ENCODE peak calls at places on chromosomes 7 and 10, in eight cellular contexts. Y, Q, K, R, V, I, H and Z are unnamed samples.

GRCh38 chr10:98225000-98225399 is 43.0 kb downstream of the LOXL4 start:
- DNase-seq in R (peak), H (peak), I (no peak), Y (no peak), K (no peak), Q (no peak), V (no peak), Z (no peak)

GRCh38 chr7:30800785-30801252 is 29.6 kb downstream of the MINDY4 start:
- DNase-seq in H (peak), R (peak), V (no peak), K (no peak), I (peak), Y (peak), Q (no peak), Z (peak)

GRCh38 chr7:1909476-1909875 is 239.4 kb downstream of the ELFN1 start:
- DNase-seq in K (no peak), R (no peak), I (no peak), Y (no peak), H (no peak), Q (no peak), V (no peak), Z (no peak)

GRCh38 chr7:155343661-155344121 is 46.0 kb downstream of the INSIG1 start:
- DNase-seq in Q (no peak), V (no peak), H (no peak), K (no peak), I (no peak), R (no peak), Y (no peak), Z (no peak)

GRCh38 chr10:78171633-78172032 is 138.0 kb downstream of the RPS24 start:
- DNase-seq in Q (no peak), Y (peak), V (no peak), R (no peak), I (no peak), H (no peak), K (no peak), Z (no peak)

GRCh38 chr10:47062801-47063200 is 151.6 kb downstream of the PTPN20 start:
- DNase-seq in R (no peak), V (no peak), I (no peak), Q (no peak), Y (peak), K (no peak), H (peak), Z (no peak)

GRCh38 chr7:85287126-85287825 is 100.4 kb upstream of the SEMA3D start:
- DNase-seq in I (no peak), Q (no peak), Y (no peak), H (peak), V (no peak), K (no peak), R (peak), Z (no peak)

GRCh38 chr7:44867073-44867990 is 18.0 kb downstream of the PURB start:
- DNase-seq in Y (no peak), R (peak), V (no peak), H (peak), I (no peak), K (no peak), Q (no peak), Z (peak)

GRCh38 chr7:2109936-2110585 is 122.7 kb downstream of the MAD1L1 start:
- DNase-seq in Y (no peak), R (peak), V (peak), I (peak), Q (peak), H (peak), K (no peak), Z (peak)

GRCh38 chr10:96259884-96260511 is 11.4 kb downstream of the BLNK start:
- DNase-seq in Q (no peak), I (no peak), R (no peak), H (no peak), K (no peak), Y (no peak), V (no peak), Z (no peak)

GRCh38 chr10:132394201-132394811 is 2.7 kb upstream of the PWWP2B start:
- DNase-seq in V (no peak), H (no peak), I (no peak), Y (no peak), Q (no peak), R (no peak), K (no peak), Z (no peak)

GRCh38 chr10:110008518-110009339 is 945 bp downstream of the ADD3 start:
- DNase-seq in H (peak), Q (no peak), V (no peak), Y (peak), R (no peak), K (peak), I (peak), Z (peak)